ENCODE peak calls at places on chromosome 2, in four cellular contexts. H, A, O and Z are unnamed samples.
A peak's percentile ranks its signal among the peaks of the same experiment; 100 is the strongest.

GRCh38 chr2:30336978-30337841 is 105.9 kb downstream of the LBH start:
- DNase-seq in H (peak; percentile 57), A (no peak), O (no peak), Z (no peak)

GRCh38 chr2:98454073-98454472 is 9.4 kb downstream of the INPP4A start:
- DNase-seq in H (no peak), A (no peak), O (no peak), Z (no peak)

GRCh38 chr2:219490186-219490585 is 8.5 kb upstream of the GMPPA start:
- DNase-seq in H (no peak), A (no peak), O (no peak), Z (no peak)

GRCh38 chr2:52934920-52935640 is 832.5 kb upstream of the CHAC2 start:
- DNase-seq in H (no peak), A (no peak), O (no peak), Z (no peak)

GRCh38 chr2:207683438-207683837 is 28.0 kb upstream of the CCNYL1 start:
- DNase-seq in H (no peak), A (no peak), O (no peak), Z (peak; percentile 23)

GRCh38 chr2:57890462-57890861 is 156.1 kb upstream of the VRK2 start:
- DNase-seq in H (no peak), A (peak; percentile 54), O (no peak), Z (peak; percentile 73)

GRCh38 chr2:197708331-197708730 is 3.2 kb downstream of the MARS2 start:
- DNase-seq in H (no peak), A (no peak), O (no peak), Z (peak; percentile 66)

GRCh38 chr2:43773876-43774613 is at the start of gene DYNC2LI1:
- DNase-seq in H (peak; percentile 88), A (peak; percentile 88), O (peak; percentile 61), Z (peak; percentile 86)

GRCh38 chr2:109611467-109612095 is 2.2 kb downstream of the SEPTIN10 start:
- DNase-seq in H (no peak), A (peak; percentile 81), O (no peak), Z (peak; percentile 60)

GRCh38 chr2:44211183-44211582 is 42.5 kb downstream of the PPM1B start:
- DNase-seq in H (no peak), A (no peak), O (no peak), Z (no peak)